ENCODE peak calls at places on chromosomes 2 and 18, in four cellular contexts. X is left cardiac atrium, S is A549, F is anterior cingulate cortex. T is an unnamed sample.

GRCh38 chr2:57908736-57909161 is 137.9 kb upstream of the VRK2 start:
- DNase-seq in S (no peak), F (no peak), X (no peak), T (no peak)

GRCh38 chr2:38074775-38075435 is 1.0 kb downstream of the CYP1B1 start:
- DNase-seq in S (no peak), X (peak; percentile 51), F (no peak), T (no peak)

GRCh38 chr2:152743004-152743403 is 24.6 kb downstream of the ARL6IP6 start:
- DNase-seq in S (peak; percentile 19), X (no peak), F (no peak), T (no peak)

GRCh38 chr2:127635380-127636237 is 10.3 kb upstream of the GPR17 start:
- DNase-seq in F (no peak), X (no peak), S (no peak), T (no peak)

GRCh38 chr2:234050455-234051135 is at the start of gene SPP2:
- DNase-seq in X (no peak), S (no peak), F (no peak), T (no peak)

GRCh38 chr18:23452347-23452727 is 750 bp upstream of the RIOK3 start:
- DNase-seq in X (no peak), S (no peak), F (no peak), T (no peak)

GRCh38 chr2:80238692-80239469 is 65.7 kb downstream of the LRRTM1 start:
- DNase-seq in X (no peak), S (peak; percentile 5), F (no peak), T (peak; percentile 70)

GRCh38 chr18:79953921-79954651 is 2.6 kb upstream of the SLC66A2 start:
- DNase-seq in F (no peak), S (no peak), X (no peak), T (no peak)

GRCh38 chr2:88754585-88755305 is 63.3 kb downstream of the RPIA start:
- DNase-seq in X (no peak), S (no peak), F (no peak), T (no peak)

GRCh38 chr2:44135771-44136170 is 32.9 kb upstream of the PPM1B start:
- DNase-seq in S (no peak), F (no peak), X (no peak), T (no peak)

GRCh38 chr2:164150601-164151000 is 414.8 kb upstream of the FIGN start:
- DNase-seq in X (no peak), S (no peak), F (no peak), T (no peak)

GRCh38 chr18:23068692-23069305 is 66.5 kb upstream of the CABLES1 start:
- DNase-seq in X (no peak), S (no peak), F (no peak), T (no peak)

GRCh38 chr2:156986339-156986988 is 271.0 kb upstream of the GALNT5 start:
- DNase-seq in S (no peak), X (no peak), F (no peak), T (no peak)

GRCh38 chr18:26863122-26863879 is 2.2 kb downstream of the AQP4 start:
- DNase-seq in S (peak; percentile 15), X (peak; percentile 75), F (peak; percentile 77), T (no peak)

GRCh38 chr2:192011196-192011595 is 164.3 kb upstream of the CAVIN2 start:
- DNase-seq in F (no peak), X (no peak), S (no peak), T (no peak)

GRCh38 chr2:60998628-60999545 is 18.6 kb upstream of the PEX13 start:
- DNase-seq in F (no peak), S (peak; percentile 46), X (no peak), T (peak; percentile 72)

GRCh38 chr2:38856165-38856564 is 19.6 kb downstream of the DHX57 start:
- DNase-seq in F (no peak), S (no peak), X (no peak), T (no peak)

GRCh38 chr2:234678721-234679120 is 181.8 kb upstream of the ARL4C start:
- DNase-seq in X (no peak), S (no peak), F (no peak), T (peak; percentile 82)

GRCh38 chr18:48885951-48886400 is 64.8 kb downstream of the SMAD7 start:
- DNase-seq in X (peak; percentile 7), F (no peak), S (no peak), T (no peak)

GRCh38 chr2:121161272-121161671 is 123.7 kb downstream of the TFCP2L1 start:
- DNase-seq in X (no peak), S (no peak), F (no peak), T (no peak)

GRCh38 chr2:99662761-99663341 is 173.0 kb upstream of the REV1 start:
- DNase-seq in S (no peak), X (peak; percentile 39), F (no peak), T (peak; percentile 66)

GRCh38 chr2:46009315-46009714 is 287.9 kb upstream of the EPAS1 start:
- DNase-seq in F (no peak), X (no peak), S (no peak), T (no peak)

GRCh38 chr2:29065479-29065847 is 8.9 kb downstream of the PCARE start:
- DNase-seq in F (peak; percentile 75), S (no peak), X (no peak), T (no peak)

GRCh38 chr18:9160014-9160413 is 23.4 kb downstream of the ANKRD12 start:
- DNase-seq in F (no peak), S (no peak), X (no peak), T (no peak)

GRCh38 chr2:2026252-2026831 is 282.0 kb upstream of the PXDN start:
- DNase-seq in X (no peak), S (no peak), F (no peak), T (no peak)

GRCh38 chr2:120729410-120730052 is 6.1 kb upstream of the GLI2 start:
- DNase-seq in S (peak; percentile 66), X (no peak), F (no peak), T (peak; percentile 27)

GRCh38 chr2:69030791-69031190 is 17.8 kb downstream of the ANTXR1 start:
- DNase-seq in S (no peak), X (no peak), F (no peak), T (no peak)

GRCh38 chr2:26911911-26912861 is 58.3 kb upstream of the MAPRE3 start:
- DNase-seq in S (no peak), X (no peak), F (peak; percentile 57), T (peak; percentile 23)

GRCh38 chr2:156890498-156891148 is 366.9 kb upstream of the GALNT5 start:
- DNase-seq in S (no peak), X (no peak), F (no peak), T (no peak)

GRCh38 chr2:98759338-98759737 is 28.4 kb upstream of the MGAT4A start:
- DNase-seq in F (no peak), X (no peak), S (no peak), T (no peak)

GRCh38 chr2:64737547-64737946 is 83.8 kb upstream of the SERTAD2 start:
- DNase-seq in X (no peak), S (no peak), F (no peak), T (no peak)